ENCODE peak calls at places on chromosomes 16 and 17, in five cellular contexts. One of them, this sample, is unnamed.

GRCh38 chr17:39225974-39226683 is 384 bp upstream of the STAC2 start:
- DNase-seq in Kasumi-1: no peak
- DNase-seq in uterus: peak; percentile 94
- DNase-seq in Calu3: no peak
- DNase-seq in EL: peak; percentile 72
- DNase-seq in this sample: peak; percentile 92

GRCh38 chr16:684067-684794 is at the start of gene JMJD8:
- DNase-seq in Calu3: peak; percentile 99
- DNase-seq in uterus: peak; percentile 97
- DNase-seq in Kasumi-1: peak; percentile 65
- DNase-seq in EL: peak; percentile 95
- DNase-seq in this sample: peak; percentile 100

GRCh38 chr16:85588562-85589503 is 24.3 kb upstream of the GSE1 start:
- DNase-seq in uterus: no peak
- DNase-seq in EL: no peak
- DNase-seq in Calu3: no peak
- DNase-seq in Kasumi-1: no peak
- DNase-seq in this sample: no peak

GRCh38 chr16:80369559-80369958 is 171.2 kb upstream of the DYNLRB2 start:
- DNase-seq in Calu3: peak; percentile 22
- DNase-seq in EL: peak; percentile 59
- DNase-seq in uterus: peak; percentile 66
- DNase-seq in Kasumi-1: no peak
- DNase-seq in this sample: peak; percentile 51

GRCh38 chr17:15019158-15019557 is 246.0 kb downstream of the PMP22 start:
- DNase-seq in Kasumi-1: no peak
- DNase-seq in Calu3: no peak
- DNase-seq in uterus: no peak
- DNase-seq in EL: no peak
- DNase-seq in this sample: no peak

GRCh38 chr17:7882068-7882467 is 6.5 kb upstream of the CHD3 start:
- DNase-seq in Kasumi-1: no peak
- DNase-seq in uterus: no peak
- DNase-seq in EL: no peak
- DNase-seq in Calu3: no peak
- DNase-seq in this sample: no peak

GRCh38 chr17:48542114-48542955 is 2.6 kb downstream of the HOXB2 start:
- DNase-seq in uterus: no peak
- DNase-seq in Kasumi-1: no peak
- DNase-seq in Calu3: no peak
- DNase-seq in EL: no peak
- DNase-seq in this sample: peak; percentile 80

GRCh38 chr17:45430738-45431530 is 1.7 kb downstream of the ARHGAP27 start:
- DNase-seq in EL: no peak
- DNase-seq in uterus: no peak
- DNase-seq in Kasumi-1: peak; percentile 14
- DNase-seq in Calu3: peak; percentile 94
- DNase-seq in this sample: peak; percentile 79

GRCh38 chr16:84985079-84986065 is 26.0 kb downstream of the ZDHHC7 start:
- DNase-seq in Kasumi-1: no peak
- DNase-seq in Calu3: peak; percentile 57
- DNase-seq in EL: peak; percentile 90
- DNase-seq in uterus: no peak
- DNase-seq in this sample: no peak

GRCh38 chr17:49656247-49656646 is 21.6 kb downstream of the SPOP start:
- DNase-seq in Calu3: no peak
- DNase-seq in uterus: no peak
- DNase-seq in Kasumi-1: no peak
- DNase-seq in EL: no peak
- DNase-seq in this sample: no peak

GRCh38 chr16:57982345-57982744 is 11.4 kb upstream of the CNGB1 start:
- DNase-seq in Calu3: no peak
- DNase-seq in uterus: no peak
- DNase-seq in EL: no peak
- DNase-seq in Kasumi-1: no peak
- DNase-seq in this sample: no peak

GRCh38 chr17:36667922-36668321 is 66.5 kb downstream of the MRM1 start:
- DNase-seq in uterus: no peak
- DNase-seq in EL: peak; percentile 8
- DNase-seq in Kasumi-1: no peak
- DNase-seq in Calu3: no peak
- DNase-seq in this sample: no peak

GRCh38 chr17:11176549-11176948 is 64.5 kb upstream of the SHISA6 start:
- DNase-seq in uterus: no peak
- DNase-seq in EL: no peak
- DNase-seq in Calu3: no peak
- DNase-seq in Kasumi-1: no peak
- DNase-seq in this sample: no peak

GRCh38 chr16:26078971-26079370 is 387.2 kb downstream of the HS3ST4 start:
- DNase-seq in Calu3: no peak
- DNase-seq in EL: no peak
- DNase-seq in Kasumi-1: no peak
- DNase-seq in uterus: no peak
- DNase-seq in this sample: no peak

GRCh38 chr17:48722201-48722907 is at the start of gene PRAC1:
- DNase-seq in Kasumi-1: no peak
- DNase-seq in uterus: no peak
- DNase-seq in Calu3: no peak
- DNase-seq in EL: no peak
- DNase-seq in this sample: peak; percentile 28

GRCh38 chr17:34499576-34499975 is 79.8 kb upstream of the TMEM132E start:
- DNase-seq in Calu3: peak; percentile 17
- DNase-seq in uterus: no peak
- DNase-seq in Kasumi-1: peak; percentile 9
- DNase-seq in EL: peak; percentile 13
- DNase-seq in this sample: no peak

GRCh38 chr16:8949536-8950418 is 13.9 kb downstream of the USP7 start:
- DNase-seq in Kasumi-1: no peak
- DNase-seq in EL: no peak
- DNase-seq in Calu3: no peak
- DNase-seq in uterus: no peak
- DNase-seq in this sample: no peak

GRCh38 chr17:73280191-73280590 is 18.5 kb upstream of the CPSF4L start:
- DNase-seq in EL: no peak
- DNase-seq in Calu3: no peak
- DNase-seq in uterus: no peak
- DNase-seq in Kasumi-1: no peak
- DNase-seq in this sample: no peak

GRCh38 chr17:44356241-44356640 is 7.4 kb downstream of the FAM171A2 start:
- DNase-seq in uterus: no peak
- DNase-seq in Calu3: peak; percentile 50
- DNase-seq in EL: no peak
- DNase-seq in Kasumi-1: no peak
- DNase-seq in this sample: no peak

GRCh38 chr17:78759969-78760352 is 22.1 kb downstream of the CYTH1 start:
- DNase-seq in Kasumi-1: no peak
- DNase-seq in EL: no peak
- DNase-seq in uterus: no peak
- DNase-seq in Calu3: no peak
- DNase-seq in this sample: no peak

GRCh38 chr17:28521296-28522085 is 15.3 kb downstream of the FOXN1 start:
- DNase-seq in Calu3: no peak
- DNase-seq in Kasumi-1: no peak
- DNase-seq in uterus: no peak
- DNase-seq in EL: no peak
- DNase-seq in this sample: no peak

GRCh38 chr17:39709998-39710964 is 10.4 kb downstream of the ERBB2 start:
- DNase-seq in EL: no peak
- DNase-seq in Kasumi-1: no peak
- DNase-seq in Calu3: no peak
- DNase-seq in uterus: no peak
- DNase-seq in this sample: no peak

GRCh38 chr16:85448557-85449194 is 164.4 kb upstream of the GSE1 start:
- DNase-seq in Calu3: no peak
- DNase-seq in uterus: peak; percentile 49
- DNase-seq in Kasumi-1: no peak
- DNase-seq in EL: no peak
- DNase-seq in this sample: no peak

GRCh38 chr17:59617141-59617757 is 2.4 kb upstream of the CLTC start:
- DNase-seq in uterus: no peak
- DNase-seq in Kasumi-1: no peak
- DNase-seq in Calu3: no peak
- DNase-seq in EL: no peak
- DNase-seq in this sample: no peak

GRCh38 chr16:16917201-16917600 is 538.3 kb downstream of the NPIPA7 start:
- DNase-seq in EL: no peak
- DNase-seq in uterus: no peak
- DNase-seq in Calu3: no peak
- DNase-seq in Kasumi-1: no peak
- DNase-seq in this sample: no peak

GRCh38 chr17:6768447-6768846 is 7.6 kb upstream of the FBXO39 start:
- DNase-seq in Calu3: no peak
- DNase-seq in uterus: no peak
- DNase-seq in EL: no peak
- DNase-seq in Kasumi-1: no peak
- DNase-seq in this sample: no peak

GRCh38 chr17:13266596-13266995 is 248.8 kb upstream of the ELAC2 start:
- DNase-seq in EL: peak; percentile 77
- DNase-seq in Calu3: no peak
- DNase-seq in uterus: no peak
- DNase-seq in Kasumi-1: no peak
- DNase-seq in this sample: no peak

GRCh38 chr17:50919321-50920040 is 53.3 kb upstream of the TOB1 start:
- DNase-seq in Kasumi-1: no peak
- DNase-seq in uterus: peak; percentile 80
- DNase-seq in Calu3: peak; percentile 99
- DNase-seq in EL: peak; percentile 86
- DNase-seq in this sample: peak; percentile 96